ENCODE peak calls at places on chromosome 4, in ten cellular contexts. One of them, this sample, is unnamed.

GRCh38 chr4:168846414-168846813 is 163.6 kb downstream of the CBR4 start:
- DNase-seq in non-pigmented ciliary epithelial cell: no peak
- DNase-seq in NCI-H187 treated with DMSO at 0.1 percent for 48 hours: no peak
- DNase-seq in left colon: no peak
- DNase-seq in activated effector memory CD4-positive, alpha-beta T cell treated with Interleukin-2 at 50 U/mL for 16 hours: no peak
- DNase-seq in activated T-cell treated with anti-CD3 and anti-CD28 coated beads, Interleukin-2, amount 50 U/mL, for 48 hours: no peak
- DNase-seq in ascending aorta: no peak
- DNase-seq in thoracic aorta: no peak
- DNase-seq in head of caudate nucleus: no peak
- DNase-seq in ELR: no peak
- DNase-seq in this sample: no peak

GRCh38 chr4:8021796-8022195 is 82.1 kb upstream of the AFAP1 start:
- DNase-seq in non-pigmented ciliary epithelial cell: no peak
- DNase-seq in NCI-H187 treated with DMSO at 0.1 percent for 48 hours: no peak
- DNase-seq in thoracic aorta: no peak
- DNase-seq in left colon: no peak
- DNase-seq in activated effector memory CD4-positive, alpha-beta T cell treated with Interleukin-2 at 50 U/mL for 16 hours: no peak
- DNase-seq in ascending aorta: no peak
- DNase-seq in activated T-cell treated with anti-CD3 and anti-CD28 coated beads, Interleukin-2, amount 50 U/mL, for 48 hours: no peak
- DNase-seq in ELR: peak
- DNase-seq in head of caudate nucleus: no peak
- DNase-seq in this sample: no peak

GRCh38 chr4:54498661-54499111 is 159.1 kb upstream of the KIT start:
- DNase-seq in thoracic aorta: no peak
- DNase-seq in ascending aorta: no peak
- DNase-seq in activated effector memory CD4-positive, alpha-beta T cell treated with Interleukin-2 at 50 U/mL for 16 hours: no peak
- DNase-seq in activated T-cell treated with anti-CD3 and anti-CD28 coated beads, Interleukin-2, amount 50 U/mL, for 48 hours: no peak
- DNase-seq in left colon: no peak
- DNase-seq in NCI-H187 treated with DMSO at 0.1 percent for 48 hours: no peak
- DNase-seq in non-pigmented ciliary epithelial cell: no peak
- DNase-seq in head of caudate nucleus: no peak
- DNase-seq in ELR: peak
- DNase-seq in this sample: no peak

GRCh38 chr4:149553959-149554520 is 261.6 kb downstream of the IQCM start:
- DNase-seq in ascending aorta: no peak
- DNase-seq in NCI-H187 treated with DMSO at 0.1 percent for 48 hours: no peak
- DNase-seq in left colon: no peak
- DNase-seq in head of caudate nucleus: no peak
- DNase-seq in ELR: no peak
- DNase-seq in activated T-cell treated with anti-CD3 and anti-CD28 coated beads, Interleukin-2, amount 50 U/mL, for 48 hours: no peak
- DNase-seq in thoracic aorta: no peak
- DNase-seq in activated effector memory CD4-positive, alpha-beta T cell treated with Interleukin-2 at 50 U/mL for 16 hours: no peak
- DNase-seq in non-pigmented ciliary epithelial cell: peak
- DNase-seq in this sample: no peak

GRCh38 chr4:174214102-174214878 is 69.2 kb downstream of the FBXO8 start:
- DNase-seq in head of caudate nucleus: no peak
- DNase-seq in non-pigmented ciliary epithelial cell: no peak
- DNase-seq in ascending aorta: no peak
- DNase-seq in left colon: no peak
- DNase-seq in NCI-H187 treated with DMSO at 0.1 percent for 48 hours: no peak
- DNase-seq in ELR: no peak
- DNase-seq in activated effector memory CD4-positive, alpha-beta T cell treated with Interleukin-2 at 50 U/mL for 16 hours: no peak
- DNase-seq in activated T-cell treated with anti-CD3 and anti-CD28 coated beads, Interleukin-2, amount 50 U/mL, for 48 hours: peak
- DNase-seq in thoracic aorta: no peak
- DNase-seq in this sample: no peak

GRCh38 chr4:40238008-40238699 is 41.3 kb downstream of the RHOH start:
- DNase-seq in activated effector memory CD4-positive, alpha-beta T cell treated with Interleukin-2 at 50 U/mL for 16 hours: no peak
- DNase-seq in activated T-cell treated with anti-CD3 and anti-CD28 coated beads, Interleukin-2, amount 50 U/mL, for 48 hours: peak
- DNase-seq in head of caudate nucleus: no peak
- DNase-seq in ascending aorta: no peak
- DNase-seq in left colon: no peak
- DNase-seq in thoracic aorta: no peak
- DNase-seq in ELR: no peak
- DNase-seq in non-pigmented ciliary epithelial cell: no peak
- DNase-seq in NCI-H187 treated with DMSO at 0.1 percent for 48 hours: no peak
- DNase-seq in this sample: no peak

GRCh38 chr4:95285797-95286196 is 263.0 kb downstream of the UNC5C start:
- DNase-seq in activated effector memory CD4-positive, alpha-beta T cell treated with Interleukin-2 at 50 U/mL for 16 hours: no peak
- DNase-seq in head of caudate nucleus: no peak
- DNase-seq in thoracic aorta: no peak
- DNase-seq in NCI-H187 treated with DMSO at 0.1 percent for 48 hours: no peak
- DNase-seq in ascending aorta: no peak
- DNase-seq in left colon: no peak
- DNase-seq in activated T-cell treated with anti-CD3 and anti-CD28 coated beads, Interleukin-2, amount 50 U/mL, for 48 hours: no peak
- DNase-seq in non-pigmented ciliary epithelial cell: no peak
- DNase-seq in ELR: no peak
- DNase-seq in this sample: no peak

GRCh38 chr4:77126844-77127614 is 30.0 kb upstream of the CCNG2 start:
- DNase-seq in thoracic aorta: no peak
- DNase-seq in activated T-cell treated with anti-CD3 and anti-CD28 coated beads, Interleukin-2, amount 50 U/mL, for 48 hours: no peak
- DNase-seq in activated effector memory CD4-positive, alpha-beta T cell treated with Interleukin-2 at 50 U/mL for 16 hours: no peak
- DNase-seq in left colon: no peak
- DNase-seq in non-pigmented ciliary epithelial cell: no peak
- DNase-seq in ELR: no peak
- DNase-seq in NCI-H187 treated with DMSO at 0.1 percent for 48 hours: no peak
- DNase-seq in head of caudate nucleus: no peak
- DNase-seq in ascending aorta: no peak
- DNase-seq in this sample: no peak

GRCh38 chr4:115851918-115852766 is 738.7 kb upstream of the NDST4 start:
- DNase-seq in ELR: peak
- DNase-seq in left colon: peak
- DNase-seq in activated T-cell treated with anti-CD3 and anti-CD28 coated beads, Interleukin-2, amount 50 U/mL, for 48 hours: no peak
- DNase-seq in ascending aorta: no peak
- DNase-seq in non-pigmented ciliary epithelial cell: peak
- DNase-seq in thoracic aorta: no peak
- DNase-seq in NCI-H187 treated with DMSO at 0.1 percent for 48 hours: no peak
- DNase-seq in head of caudate nucleus: peak
- DNase-seq in activated effector memory CD4-positive, alpha-beta T cell treated with Interleukin-2 at 50 U/mL for 16 hours: no peak
- DNase-seq in this sample: no peak

GRCh38 chr4:31539279-31540074 is 819.3 kb downstream of the PCDH7 start:
- DNase-seq in head of caudate nucleus: no peak
- DNase-seq in NCI-H187 treated with DMSO at 0.1 percent for 48 hours: no peak
- DNase-seq in ascending aorta: no peak
- DNase-seq in ELR: no peak
- DNase-seq in activated T-cell treated with anti-CD3 and anti-CD28 coated beads, Interleukin-2, amount 50 U/mL, for 48 hours: no peak
- DNase-seq in non-pigmented ciliary epithelial cell: no peak
- DNase-seq in thoracic aorta: no peak
- DNase-seq in activated effector memory CD4-positive, alpha-beta T cell treated with Interleukin-2 at 50 U/mL for 16 hours: no peak
- DNase-seq in left colon: no peak
- DNase-seq in this sample: no peak

GRCh38 chr4:135705343-135705742 is 1503.8 kb upstream of the PABPC4L start:
- DNase-seq in activated effector memory CD4-positive, alpha-beta T cell treated with Interleukin-2 at 50 U/mL for 16 hours: no peak
- DNase-seq in head of caudate nucleus: no peak
- DNase-seq in activated T-cell treated with anti-CD3 and anti-CD28 coated beads, Interleukin-2, amount 50 U/mL, for 48 hours: no peak
- DNase-seq in non-pigmented ciliary epithelial cell: no peak
- DNase-seq in left colon: no peak
- DNase-seq in NCI-H187 treated with DMSO at 0.1 percent for 48 hours: no peak
- DNase-seq in ELR: no peak
- DNase-seq in ascending aorta: no peak
- DNase-seq in thoracic aorta: no peak
- DNase-seq in this sample: no peak

GRCh38 chr4:87838207-87838606 is 5.4 kb downstream of the MEPE start:
- DNase-seq in left colon: no peak
- DNase-seq in activated effector memory CD4-positive, alpha-beta T cell treated with Interleukin-2 at 50 U/mL for 16 hours: no peak
- DNase-seq in thoracic aorta: no peak
- DNase-seq in non-pigmented ciliary epithelial cell: no peak
- DNase-seq in ascending aorta: no peak
- DNase-seq in head of caudate nucleus: peak
- DNase-seq in activated T-cell treated with anti-CD3 and anti-CD28 coated beads, Interleukin-2, amount 50 U/mL, for 48 hours: no peak
- DNase-seq in NCI-H187 treated with DMSO at 0.1 percent for 48 hours: no peak
- DNase-seq in ELR: peak
- DNase-seq in this sample: no peak

GRCh38 chr4:7337196-7338058 is 97.3 kb downstream of the PSAPL1 start:
- DNase-seq in NCI-H187 treated with DMSO at 0.1 percent for 48 hours: no peak
- DNase-seq in ELR: no peak
- DNase-seq in ascending aorta: no peak
- DNase-seq in left colon: no peak
- DNase-seq in activated effector memory CD4-positive, alpha-beta T cell treated with Interleukin-2 at 50 U/mL for 16 hours: no peak
- DNase-seq in non-pigmented ciliary epithelial cell: no peak
- DNase-seq in activated T-cell treated with anti-CD3 and anti-CD28 coated beads, Interleukin-2, amount 50 U/mL, for 48 hours: no peak
- DNase-seq in head of caudate nucleus: no peak
- DNase-seq in thoracic aorta: no peak
- DNase-seq in this sample: no peak

GRCh38 chr4:76585270-76585669 is 150.2 kb downstream of the SHROOM3 start:
- DNase-seq in thoracic aorta: no peak
- DNase-seq in head of caudate nucleus: no peak
- DNase-seq in left colon: no peak
- DNase-seq in ascending aorta: no peak
- DNase-seq in ELR: no peak
- DNase-seq in non-pigmented ciliary epithelial cell: no peak
- DNase-seq in activated T-cell treated with anti-CD3 and anti-CD28 coated beads, Interleukin-2, amount 50 U/mL, for 48 hours: no peak
- DNase-seq in activated effector memory CD4-positive, alpha-beta T cell treated with Interleukin-2 at 50 U/mL for 16 hours: no peak
- DNase-seq in NCI-H187 treated with DMSO at 0.1 percent for 48 hours: no peak
- DNase-seq in this sample: no peak

GRCh38 chr4:153025402-153025801 is 89.3 kb downstream of the FHDC1 start:
- DNase-seq in ELR: no peak
- DNase-seq in left colon: no peak
- DNase-seq in ascending aorta: no peak
- DNase-seq in non-pigmented ciliary epithelial cell: no peak
- DNase-seq in activated effector memory CD4-positive, alpha-beta T cell treated with Interleukin-2 at 50 U/mL for 16 hours: no peak
- DNase-seq in head of caudate nucleus: no peak
- DNase-seq in thoracic aorta: no peak
- DNase-seq in NCI-H187 treated with DMSO at 0.1 percent for 48 hours: no peak
- DNase-seq in activated T-cell treated with anti-CD3 and anti-CD28 coated beads, Interleukin-2, amount 50 U/mL, for 48 hours: no peak
- DNase-seq in this sample: no peak

GRCh38 chr4:177367336-177367735 is 57.7 kb downstream of the NEIL3 start:
- DNase-seq in thoracic aorta: no peak
- DNase-seq in left colon: no peak
- DNase-seq in ELR: peak
- DNase-seq in head of caudate nucleus: no peak
- DNase-seq in activated effector memory CD4-positive, alpha-beta T cell treated with Interleukin-2 at 50 U/mL for 16 hours: no peak
- DNase-seq in activated T-cell treated with anti-CD3 and anti-CD28 coated beads, Interleukin-2, amount 50 U/mL, for 48 hours: no peak
- DNase-seq in ascending aorta: no peak
- DNase-seq in NCI-H187 treated with DMSO at 0.1 percent for 48 hours: no peak
- DNase-seq in non-pigmented ciliary epithelial cell: no peak
- DNase-seq in this sample: no peak

GRCh38 chr4:103904126-103904525 is 184.3 kb upstream of the TACR3 start:
- DNase-seq in left colon: no peak
- DNase-seq in ELR: peak
- DNase-seq in activated effector memory CD4-positive, alpha-beta T cell treated with Interleukin-2 at 50 U/mL for 16 hours: no peak
- DNase-seq in ascending aorta: no peak
- DNase-seq in activated T-cell treated with anti-CD3 and anti-CD28 coated beads, Interleukin-2, amount 50 U/mL, for 48 hours: no peak
- DNase-seq in thoracic aorta: no peak
- DNase-seq in head of caudate nucleus: no peak
- DNase-seq in non-pigmented ciliary epithelial cell: no peak
- DNase-seq in NCI-H187 treated with DMSO at 0.1 percent for 48 hours: no peak
- DNase-seq in this sample: no peak

GRCh38 chr4:3746701-3747581 is 19.2 kb upstream of the ADRA2C start:
- DNase-seq in NCI-H187 treated with DMSO at 0.1 percent for 48 hours: no peak
- DNase-seq in activated T-cell treated with anti-CD3 and anti-CD28 coated beads, Interleukin-2, amount 50 U/mL, for 48 hours: no peak
- DNase-seq in non-pigmented ciliary epithelial cell: no peak
- DNase-seq in head of caudate nucleus: no peak
- DNase-seq in ascending aorta: peak
- DNase-seq in activated effector memory CD4-positive, alpha-beta T cell treated with Interleukin-2 at 50 U/mL for 16 hours: no peak
- DNase-seq in left colon: no peak
- DNase-seq in ELR: no peak
- DNase-seq in thoracic aorta: no peak
- DNase-seq in this sample: no peak

GRCh38 chr4:34412233-34412632 is 1832.1 kb downstream of the ARAP2 start:
- DNase-seq in ELR: no peak
- DNase-seq in NCI-H187 treated with DMSO at 0.1 percent for 48 hours: no peak
- DNase-seq in activated effector memory CD4-positive, alpha-beta T cell treated with Interleukin-2 at 50 U/mL for 16 hours: no peak
- DNase-seq in ascending aorta: no peak
- DNase-seq in head of caudate nucleus: no peak
- DNase-seq in thoracic aorta: no peak
- DNase-seq in activated T-cell treated with anti-CD3 and anti-CD28 coated beads, Interleukin-2, amount 50 U/mL, for 48 hours: no peak
- DNase-seq in non-pigmented ciliary epithelial cell: no peak
- DNase-seq in left colon: no peak
- DNase-seq in this sample: no peak

GRCh38 chr4:185833055-185833598 is 21.1 kb upstream of the SORBS2 start:
- DNase-seq in thoracic aorta: no peak
- DNase-seq in activated effector memory CD4-positive, alpha-beta T cell treated with Interleukin-2 at 50 U/mL for 16 hours: no peak
- DNase-seq in NCI-H187 treated with DMSO at 0.1 percent for 48 hours: no peak
- DNase-seq in non-pigmented ciliary epithelial cell: peak
- DNase-seq in ELR: peak
- DNase-seq in activated T-cell treated with anti-CD3 and anti-CD28 coated beads, Interleukin-2, amount 50 U/mL, for 48 hours: no peak
- DNase-seq in ascending aorta: no peak
- DNase-seq in left colon: no peak
- DNase-seq in head of caudate nucleus: no peak
- DNase-seq in this sample: no peak

GRCh38 chr4:48693856-48694574 is 86.1 kb downstream of the FRYL start:
- DNase-seq in head of caudate nucleus: no peak
- DNase-seq in activated T-cell treated with anti-CD3 and anti-CD28 coated beads, Interleukin-2, amount 50 U/mL, for 48 hours: no peak
- DNase-seq in non-pigmented ciliary epithelial cell: no peak
- DNase-seq in ascending aorta: no peak
- DNase-seq in left colon: no peak
- DNase-seq in ELR: no peak
- DNase-seq in activated effector memory CD4-positive, alpha-beta T cell treated with Interleukin-2 at 50 U/mL for 16 hours: no peak
- DNase-seq in NCI-H187 treated with DMSO at 0.1 percent for 48 hours: no peak
- DNase-seq in thoracic aorta: no peak
- DNase-seq in this sample: no peak

GRCh38 chr4:77044458-77045124 is 31.2 kb downstream of the CCNI start:
- DNase-seq in ascending aorta: no peak
- DNase-seq in left colon: no peak
- DNase-seq in activated effector memory CD4-positive, alpha-beta T cell treated with Interleukin-2 at 50 U/mL for 16 hours: no peak
- DNase-seq in NCI-H187 treated with DMSO at 0.1 percent for 48 hours: no peak
- DNase-seq in activated T-cell treated with anti-CD3 and anti-CD28 coated beads, Interleukin-2, amount 50 U/mL, for 48 hours: no peak
- DNase-seq in head of caudate nucleus: no peak
- DNase-seq in non-pigmented ciliary epithelial cell: no peak
- DNase-seq in thoracic aorta: no peak
- DNase-seq in ELR: peak
- DNase-seq in this sample: no peak

GRCh38 chr4:15245006-15245530 is 182.8 kb upstream of the C1QTNF7 start:
- DNase-seq in activated T-cell treated with anti-CD3 and anti-CD28 coated beads, Interleukin-2, amount 50 U/mL, for 48 hours: no peak
- DNase-seq in non-pigmented ciliary epithelial cell: no peak
- DNase-seq in activated effector memory CD4-positive, alpha-beta T cell treated with Interleukin-2 at 50 U/mL for 16 hours: no peak
- DNase-seq in NCI-H187 treated with DMSO at 0.1 percent for 48 hours: no peak
- DNase-seq in left colon: no peak
- DNase-seq in ELR: no peak
- DNase-seq in thoracic aorta: no peak
- DNase-seq in ascending aorta: no peak
- DNase-seq in head of caudate nucleus: no peak
- DNase-seq in this sample: no peak

GRCh38 chr4:123478859-123479345 is 82.3 kb downstream of the SPRY1 start:
- DNase-seq in ascending aorta: no peak
- DNase-seq in thoracic aorta: no peak
- DNase-seq in ELR: peak
- DNase-seq in activated T-cell treated with anti-CD3 and anti-CD28 coated beads, Interleukin-2, amount 50 U/mL, for 48 hours: no peak
- DNase-seq in left colon: peak
- DNase-seq in head of caudate nucleus: no peak
- DNase-seq in activated effector memory CD4-positive, alpha-beta T cell treated with Interleukin-2 at 50 U/mL for 16 hours: no peak
- DNase-seq in NCI-H187 treated with DMSO at 0.1 percent for 48 hours: no peak
- DNase-seq in non-pigmented ciliary epithelial cell: peak
- DNase-seq in this sample: no peak